ENCODE peak calls at places on chromosomes 5 and 9, in four cellular contexts. I is upper lobe of right lung; O is CD4-positive, alpha-beta memory T cell; S is pancreas. U is an unnamed sample.
A peak's percentile ranks its signal among the peaks of the same experiment; 100 is the strongest.

GRCh38 chr9:75148551-75148950 is 60.2 kb downstream of the OSTF1 start:
- DNase-seq in O (no peak), S (no peak), I (no peak), U (no peak)

GRCh38 chr5:40503438-40503837 is 176.3 kb upstream of the PTGER4 start:
- DNase-seq in I (no peak), O (no peak), S (no peak), U (no peak)

GRCh38 chr5:36795366-36795765 is 81.2 kb upstream of the NIPBL start:
- DNase-seq in O (no peak), I (no peak), S (no peak), U (no peak)

GRCh38 chr5:128469924-128470323 is 68.1 kb downstream of the FBN2 start:
- DNase-seq in O (no peak), S (no peak), I (no peak), U (no peak)

GRCh38 chr5:96434201-96434645 is 1.2 kb upstream of the PCSK1 start:
- DNase-seq in I (peak; percentile 71), S (peak; percentile 39), O (peak; percentile 37), U (no peak)

GRCh38 chr9:101398930-101399640 is 434 bp downstream of the ZNF189 start:
- DNase-seq in O (no peak), I (no peak), S (no peak), U (peak; percentile 29)

GRCh38 chr9:110126986-110127864 is 80.7 kb downstream of the C9orf152 start:
- DNase-seq in O (no peak), I (no peak), S (peak; percentile 14), U (peak; percentile 5)

GRCh38 chr9:128818839-128819715 is 777 bp downstream of the ENDOG start:
- DNase-seq in S (peak; percentile 38), O (peak; percentile 48), I (peak; percentile 81), U (peak; percentile 57)

GRCh38 chr9:4038182-4038723 is 261.6 kb downstream of the GLIS3 start:
- DNase-seq in I (no peak), O (no peak), S (no peak), U (no peak)

GRCh38 chr9:91166796-91167366 is 194.8 kb downstream of the AUH start:
- DNase-seq in I (no peak), O (no peak), S (no peak), U (no peak)

GRCh38 chr5:173243808-173244305 is 8.9 kb upstream of the NKX2-5 start:
- DNase-seq in I (no peak), S (no peak), O (no peak), U (no peak)

GRCh38 chr5:102421647-102422046 is 77.2 kb downstream of the SLCO6A1 start:
- DNase-seq in O (no peak), I (no peak), S (no peak), U (no peak)

GRCh38 chr9:129141066-129142041 is 30.1 kb downstream of the PTPA start:
- DNase-seq in S (peak; percentile 47), O (no peak), I (no peak), U (peak; percentile 54)

GRCh38 chr5:1757511-1757910 is 42.1 kb downstream of the MRPL36 start:
- DNase-seq in O (no peak), S (no peak), I (peak; percentile 50), U (no peak)

GRCh38 chr5:91187032-91187431 is 196.1 kb downstream of the ARRDC3 start:
- DNase-seq in I (no peak), S (no peak), O (no peak), U (no peak)

GRCh38 chr9:27394154-27394825 is 97.3 kb upstream of the EQTN start:
- DNase-seq in O (no peak), S (no peak), I (no peak), U (no peak)

GRCh38 chr9:133238272-133238850 is 29.3 kb upstream of the OBP2B start:
- DNase-seq in O (no peak), S (peak; percentile 52), I (peak; percentile 92), U (peak; percentile 36)

GRCh38 chr5:176995896-176996767 is 10.4 kb downstream of the UIMC1 start:
- DNase-seq in S (no peak), O (no peak), I (no peak), U (no peak)

GRCh38 chr9:17453751-17454150 is 125.1 kb upstream of the SH3GL2 start:
- DNase-seq in I (no peak), S (no peak), O (no peak), U (no peak)

GRCh38 chr5:67115238-67115637 is 81.4 kb downstream of the CD180 start:
- DNase-seq in S (no peak), O (no peak), I (no peak), U (no peak)

GRCh38 chr9:703392-703791 is 138.1 kb upstream of the DMRT1 start:
- DNase-seq in S (no peak), O (no peak), I (no peak), U (no peak)

GRCh38 chr9:21801683-21802417 is 586 bp upstream of the MTAP start:
- DNase-seq in O (no peak), I (peak; percentile 89), S (peak; percentile 64), U (peak; percentile 24)

GRCh38 chr9:78918976-78919375 is 622.1 kb downstream of the PSAT1 start:
- DNase-seq in I (no peak), S (no peak), O (no peak), U (no peak)

GRCh38 chr5:167898361-167899042 is 392.9 kb upstream of the WWC1 start:
- DNase-seq in O (no peak), I (no peak), S (no peak), U (no peak)

GRCh38 chr9:2354216-2354615 is 267.4 kb upstream of the VLDLR start:
- DNase-seq in I (no peak), S (no peak), O (no peak), U (no peak)

GRCh38 chr9:18989865-18990264 is 43.1 kb downstream of the SAXO1 start:
- DNase-seq in S (no peak), I (no peak), O (no peak), U (no peak)

GRCh38 chr5:180173875-180174586 is 35.0 kb downstream of the RASGEF1C start:
- DNase-seq in I (no peak), S (no peak), O (no peak), U (no peak)

GRCh38 chr9:6788175-6789016 is 30.6 kb downstream of the KDM4C start:
- DNase-seq in I (no peak), O (no peak), S (no peak), U (no peak)

GRCh38 chr5:56207537-56207936 is 25.6 kb downstream of the ANKRD55 start:
- DNase-seq in I (no peak), S (no peak), O (no peak), U (no peak)

GRCh38 chr9:103713631-103714030 is 380.5 kb upstream of the SMC2 start:
- DNase-seq in I (no peak), S (no peak), O (no peak), U (no peak)

DNA sequence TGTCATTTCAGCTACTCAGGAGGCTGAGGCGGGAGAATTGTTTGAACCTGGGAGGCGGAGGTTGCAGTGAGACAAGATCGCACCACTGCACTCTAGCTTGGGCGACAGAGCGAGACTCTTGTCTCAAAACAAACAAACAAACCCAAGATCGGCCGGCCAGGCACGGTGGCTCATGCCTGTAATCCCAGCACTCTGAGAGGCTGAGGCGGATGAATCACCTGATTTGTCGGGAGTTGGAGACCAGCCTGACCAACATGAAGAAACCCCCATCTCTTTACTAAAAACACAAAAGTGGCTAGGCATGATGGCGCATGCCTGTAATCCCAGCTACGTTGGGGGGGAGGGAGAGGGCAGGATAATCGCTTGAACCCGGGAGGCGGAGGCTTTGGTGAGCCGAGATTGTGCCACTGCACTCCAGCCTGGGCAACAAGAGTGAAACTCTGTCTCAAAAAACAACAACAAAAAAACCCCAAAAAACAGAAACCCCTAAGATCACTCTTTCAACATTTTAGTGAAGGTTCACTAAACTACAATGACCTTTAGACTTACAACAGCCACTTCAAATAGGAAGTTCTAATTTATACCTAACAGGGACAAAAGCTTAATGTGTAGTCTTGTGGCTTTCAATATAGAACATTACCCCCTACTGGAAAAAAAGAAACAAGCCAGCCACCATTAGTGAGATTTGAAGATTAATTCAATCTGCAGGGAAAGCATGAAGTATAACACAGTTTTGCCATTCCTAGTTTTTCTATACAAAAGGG is 7.0 kb downstream of the HSPA9 start:
- DNase-seq in S (no peak), I (no peak), O (no peak), U (no peak)
- H3K4me1 ChIP-seq in S (no peaks in the 10 kb centered on the region), I (peaks cover 3% of the 10 kb centered on the region), O (peaks cover 69% of the 10 kb centered on the region), U (no peaks in the 10 kb centered on the region)

GRCh38 chr9:98127226-98127625 is 8.2 kb upstream of the TRIM14 start:
- DNase-seq in S (no peak), O (no peak), I (no peak), U (no peak)

GRCh38 chr9:98130576-98131228 is 11.7 kb upstream of the TRIM14 start:
- DNase-seq in O (no peak), S (no peak), I (no peak), U (no peak)

GRCh38 chr9:98128316-98128715 is 9.3 kb upstream of the TRIM14 start:
- DNase-seq in S (no peak), I (peak; percentile 32), O (no peak), U (no peak)

GRCh38 chr9:98132158-98132557 is 13.1 kb upstream of the TRIM14 start:
- DNase-seq in S (no peak), O (no peak), I (no peak), U (no peak)

GRCh38 chr9:98129451-98129881 is 10.4 kb upstream of the TRIM14 start:
- DNase-seq in O (no peak), I (no peak), S (no peak), U (no peak)
- H3K36me3 ChIP-seq in O (peaks cover 19% of the 10 kb centered on the region), I (no peaks in the 10 kb centered on the region), S (no peaks in the 10 kb centered on the region), U (no peaks in the 10 kb centered on the region)

GRCh38 chr9:121284733-121285451 is 16.9 kb downstream of the GSN start:
- DNase-seq in O (no peak), I (peak; percentile 54), S (no peak), U (peak; percentile 60)

GRCh38 chr9:121283072-121283398 is 15.1 kb downstream of the GSN start:
- DNase-seq in O (no peak), I (no peak), S (no peak), U (no peak)

GRCh38 chr9:121282309-121283071 is 14.5 kb downstream of the GSN start:
- DNase-seq in I (peak; percentile 79), S (no peak), O (no peak), U (peak; percentile 74)

GRCh38 chr9:121285835-121286687 is 18.1 kb downstream of the GSN start:
- DNase-seq in S (no peak), I (peak; percentile 68), O (no peak), U (peak; percentile 83)

GRCh38 chr9:121283856-121284732 is 16.1 kb downstream of the GSN start:
- DNase-seq in O (no peak), I (peak; percentile 62), S (no peak), U (no peak)
- H3K4me1 ChIP-seq in O (no peaks in the 10 kb centered on the region), I (peaks cover 99% of the 10 kb centered on the region), S (peaks cover 61% of the 10 kb centered on the region), U (peaks cover 98% of the 10 kb centered on the region)

GRCh38 chr5:181259283-181259682 is 1.7 kb downstream of the TRIM52 start:
- DNase-seq in I (no peak), O (no peak), S (no peak), U (no peak)

GRCh38 chr5:181255836-181256578 is 4.9 kb downstream of the TRIM52 start:
- DNase-seq in O (no peak), S (no peak), I (no peak), U (no peak)

GRCh38 chr5:181258576-181258975 is 2.4 kb downstream of the TRIM52 start:
- DNase-seq in O (no peak), I (no peak), S (no peak), U (no peak)

GRCh38 chr5:181259974-181260719 is 796 bp downstream of the TRIM52 start:
- DNase-seq in I (no peak), O (no peak), S (no peak), U (no peak)

DNA sequence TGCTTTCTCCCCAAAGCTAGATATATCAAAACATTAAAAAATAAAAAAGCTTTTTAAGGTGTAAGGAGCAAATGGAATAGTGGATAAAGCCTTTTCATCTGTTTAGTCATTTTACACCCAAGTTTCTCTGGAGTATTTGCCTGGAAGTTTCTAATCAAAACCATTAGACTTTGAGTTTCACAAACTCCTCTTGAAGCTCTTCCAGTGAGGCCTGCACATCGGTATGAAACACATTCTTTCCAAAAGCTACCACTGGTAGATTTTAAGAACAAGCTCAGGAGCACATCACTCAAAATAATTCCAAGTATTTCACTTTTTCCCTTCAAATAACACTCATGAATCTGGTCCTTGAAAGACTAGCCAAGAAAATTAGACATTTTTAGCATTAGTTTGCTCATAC is 5.7 kb downstream of the TRIM52 start:
- DNase-seq in I (no peak), O (no peak), S (no peak), U (no peak)
- H3K36me3 ChIP-seq in I (peaks cover 25% of the 10 kb centered on the region), O (peaks cover 16% of the 10 kb centered on the region), S (peaks cover 7% of the 10 kb centered on the region), U (peaks cover 18% of the 10 kb centered on the region)